ENCODE peak calls at places on chromosome 19, in nine cellular contexts. T is A549; W is Panc1; V is left ventricle myocardium superior; M is lower lobe of right lung; B is stimulated activated naive CD8-positive, alpha-beta T cell treated with anti-CD3 and anti-CD28 coated beads, Interleukin-15, amount 100 ng/mL, for 72 hours; A is aorta; G is right cardiac atrium; P is left lung. N is an unnamed sample.

GRCh38 chr19:7970716-7971448 is 27.4 kb upstream of the TIMM44 start:
- ATAC-seq in T (peak), W (peak), V (no peak), M (peak), B (peak), A (no peak), G (no peak), P (peak), N (no peak)

GRCh38 chr19:36915992-36916830 is at the start of the genes ZNF568 and ZNF829:
- ATAC-seq in T (peak), W (peak), V (peak), M (peak), B (peak), A (peak), G (peak), P (peak), N (peak)

GRCh38 chr19:45575216-45575615 is 9.4 kb downstream of the OPA3 start:
- ATAC-seq in T (no peak), W (no peak), V (no peak), M (no peak), B (no peak), A (no peak), G (no peak), P (no peak), N (no peak)

GRCh38 chr19:10878253-10878652 is 6.9 kb downstream of the CARM1 start:
- ATAC-seq in T (no peak), W (no peak), V (no peak), M (no peak), B (peak), A (no peak), G (no peak), P (no peak), N (no peak)

GRCh38 chr19:52948025-52948770 is 14.5 kb downstream of the ZNF816 start:
- ATAC-seq in T (no peak), W (no peak), V (no peak), M (no peak), B (no peak), A (no peak), G (no peak), P (no peak), N (no peak)

GRCh38 chr19:7063764-7064418 is 5.4 kb upstream of the MBD3L3 start:
- ATAC-seq in T (no peak), W (no peak), V (no peak), M (no peak), B (peak), A (peak), G (no peak), P (no peak), N (no peak)

GRCh38 chr19:53102701-53103140 is 501 bp downstream of the ZNF160 start:
- ATAC-seq in T (peak), W (peak), V (peak), M (peak), B (peak), A (peak), G (peak), P (peak), N (peak)

GRCh38 chr19:33063356-33064116 is 1.2 kb downstream of the RHPN2 start:
- ATAC-seq in T (peak), W (no peak), V (peak), M (peak), B (no peak), A (no peak), G (no peak), P (peak), N (no peak)

GRCh38 chr19:36686365-36687213 is 823 bp upstream of the ZNF567 start:
- ATAC-seq in T (no peak), W (peak), V (peak), M (peak), B (no peak), A (peak), G (peak), P (peak), N (peak)

GRCh38 chr19:55216461-55217198 is 7.3 kb upstream of the PTPRH start:
- ATAC-seq in T (peak), W (peak), V (peak), M (peak), B (peak), A (peak), G (peak), P (peak), N (peak)

GRCh38 chr19:410243-410781 is 1.4 kb upstream of the C2CD4C start:
- ATAC-seq in T (no peak), W (no peak), V (no peak), M (no peak), B (no peak), A (no peak), G (no peak), P (no peak), N (no peak)

GRCh38 chr19:35544110-35544802 is 1.2 kb upstream of the TMEM147 start:
- ATAC-seq in T (no peak), W (no peak), V (no peak), M (no peak), B (no peak), A (no peak), G (no peak), P (no peak), N (no peak)

GRCh38 chr19:15149704-15150103 is 42.5 kb downstream of the SYDE1 start:
- ATAC-seq in T (no peak), W (no peak), V (no peak), M (peak), B (no peak), A (no peak), G (no peak), P (no peak), N (no peak)

GRCh38 chr19:44204772-44205171 is 7.6 kb upstream of the ZNF227 start:
- ATAC-seq in T (no peak), W (no peak), V (no peak), M (no peak), B (no peak), A (no peak), G (no peak), P (no peak), N (no peak)

GRCh38 chr19:6677924-6678689 is 8.1 kb upstream of the TNFSF14 start:
- ATAC-seq in T (peak), W (peak), V (peak), M (peak), B (no peak), A (peak), G (peak), P (peak), N (no peak)

GRCh38 chr19:44647144-44647543 is 3.4 kb downstream of the PVR start:
- ATAC-seq in T (no peak), W (no peak), V (no peak), M (no peak), B (no peak), A (no peak), G (no peak), P (no peak), N (no peak)

GRCh38 chr19:35066121-35066520 is 24.6 kb downstream of the HPN start:
- ATAC-seq in T (no peak), W (no peak), V (no peak), M (no peak), B (no peak), A (no peak), G (no peak), P (no peak), N (no peak)

GRCh38 chr19:38250821-38251563 is 5.2 kb downstream of the PPP1R14A start:
- ATAC-seq in T (no peak), W (peak), V (peak), M (peak), B (no peak), A (peak), G (peak), P (peak), N (peak)